ENCODE peak calls at places on chromosomes 11 and 22, in four cellular contexts. L, W, X and G are unnamed samples.

GRCh38 chr22:38314992-38315800 is 2.0 kb downstream of the CSNK1E start:
- DNase-seq in L (no peak), W (no peak), X (peak; percentile 29), G (peak; percentile 41)

GRCh38 chr11:71329731-71330130 is 77.4 kb upstream of the SHANK2 start:
- DNase-seq in L (no peak), W (no peak), X (no peak), G (no peak)

GRCh38 chr22:49186756-49187155 is 640.9 kb downstream of the BRD1 start:
- DNase-seq in L (no peak), W (no peak), X (no peak), G (no peak)

GRCh38 chr22:43867839-43868652 is 5.7 kb upstream of the SULT4A1 start:
- DNase-seq in L (peak; percentile 84), W (no peak), X (peak; percentile 70), G (peak; percentile 71)

GRCh38 chr11:120752668-120753067 is 241.1 kb downstream of the GRIK4 start:
- DNase-seq in L (no peak), W (no peak), X (no peak), G (no peak)

GRCh38 chr22:45992737-45993136 is 15.8 kb upstream of the WNT7B start:
- DNase-seq in L (no peak), W (no peak), X (no peak), G (no peak)

GRCh38 chr11:109644158-109644557 is 222.2 kb downstream of the C11orf87 start:
- DNase-seq in L (no peak), W (no peak), X (no peak), G (peak; percentile 67)

GRCh38 chr22:47195156-47195675 is 432.8 kb downstream of the TBC1D22A start:
- DNase-seq in L (no peak), W (peak; percentile 7), X (no peak), G (no peak)

GRCh38 chr11:10659339-10660216 is 34.0 kb downstream of the IRAG1 start:
- DNase-seq in L (no peak), W (no peak), X (peak; percentile 84), G (no peak)

GRCh38 chr11:125141686-125142535 is 22.6 kb upstream of the PKNOX2 start:
- DNase-seq in L (peak; percentile 71), W (no peak), X (peak; percentile 35), G (peak; percentile 15)

GRCh38 chr11:72249961-72250360 is 6.0 kb upstream of the PHOX2A start:
- DNase-seq in L (no peak), W (no peak), X (no peak), G (no peak)

GRCh38 chr11:2090172-2091111 is 48.7 kb downstream of the IGF2 start:
- DNase-seq in L (no peak), W (no peak), X (no peak), G (no peak)

GRCh38 chr11:1514349-1515061 is 27.9 kb upstream of the MOB2 start:
- DNase-seq in L (no peak), W (no peak), X (no peak), G (no peak)

GRCh38 chr22:39496131-39496838 is 5.8 kb upstream of the MIEF1 start:
- DNase-seq in L (peak; percentile 59), W (peak; percentile 37), X (peak; percentile 60), G (peak; percentile 71)

GRCh38 chr11:77141475-77141874 is 13.4 kb downstream of the MYO7A start:
- DNase-seq in L (no peak), W (no peak), X (no peak), G (no peak)

GRCh38 chr11:4086584-4087353 is 7.8 kb upstream of the RRM1 start:
- DNase-seq in L (no peak), W (no peak), X (no peak), G (no peak)

GRCh38 chr22:28142361-28142801 is 223.3 kb upstream of the PITPNB start:
- DNase-seq in L (no peak), W (no peak), X (peak; percentile 92), G (no peak)

GRCh38 chr11:3191586-3192324 is 26.6 kb upstream of the OSBPL5 start:
- DNase-seq in L (no peak), W (no peak), X (no peak), G (no peak)

GRCh38 chr11:111764621-111765020 is 1.6 kb downstream of the PPP2R1B start:
- DNase-seq in L (no peak), W (no peak), X (peak; percentile 40), G (no peak)

GRCh38 chr11:120622189-120622912 is 110.8 kb downstream of the GRIK4 start:
- DNase-seq in L (no peak), W (no peak), X (peak; percentile 28), G (no peak)

GRCh38 chr11:587978-588380 is 11.7 kb downstream of the PHRF1 start:
- DNase-seq in L (no peak), W (no peak), X (peak; percentile 86), G (no peak)

GRCh38 chr11:117239295-117239694 is 6.8 kb downstream of the RNF214 start:
- DNase-seq in L (no peak), W (no peak), X (peak; percentile 85), G (no peak)

GRCh38 chr22:47249370-47249928 is 487.0 kb downstream of the TBC1D22A start:
- DNase-seq in L (no peak), W (no peak), X (no peak), G (no peak)

GRCh38 chr22:31496735-31497146 is 405 bp downstream of the SFI1 start:
- DNase-seq in L (no peak), W (no peak), X (no peak), G (peak; percentile 23)

GRCh38 chr11:15579287-15580001 is 464.7 kb downstream of the INSC start:
- DNase-seq in L (no peak), W (no peak), X (no peak), G (no peak)

GRCh38 chr11:134003792-134004405 is 47.1 kb upstream of the IGSF9B start:
- DNase-seq in L (no peak), W (no peak), X (no peak), G (no peak)

GRCh38 chr22:42797021-42797420 is 60.1 kb downstream of the ARFGAP3 start:
- DNase-seq in L (no peak), W (no peak), X (no peak), G (peak; percentile 58)

GRCh38 chr22:42792909-42793847 is 63.9 kb downstream of the ARFGAP3 start:
- DNase-seq in L (no peak), W (no peak), X (no peak), G (no peak)

GRCh38 chr22:42793848-42794405 is 63.1 kb downstream of the ARFGAP3 start:
- DNase-seq in L (no peak), W (no peak), X (no peak), G (no peak)

GRCh38 chr22:42796081-42796480 is 61.0 kb downstream of the ARFGAP3 start:
- DNase-seq in L (no peak), W (no peak), X (no peak), G (no peak)

DNA sequence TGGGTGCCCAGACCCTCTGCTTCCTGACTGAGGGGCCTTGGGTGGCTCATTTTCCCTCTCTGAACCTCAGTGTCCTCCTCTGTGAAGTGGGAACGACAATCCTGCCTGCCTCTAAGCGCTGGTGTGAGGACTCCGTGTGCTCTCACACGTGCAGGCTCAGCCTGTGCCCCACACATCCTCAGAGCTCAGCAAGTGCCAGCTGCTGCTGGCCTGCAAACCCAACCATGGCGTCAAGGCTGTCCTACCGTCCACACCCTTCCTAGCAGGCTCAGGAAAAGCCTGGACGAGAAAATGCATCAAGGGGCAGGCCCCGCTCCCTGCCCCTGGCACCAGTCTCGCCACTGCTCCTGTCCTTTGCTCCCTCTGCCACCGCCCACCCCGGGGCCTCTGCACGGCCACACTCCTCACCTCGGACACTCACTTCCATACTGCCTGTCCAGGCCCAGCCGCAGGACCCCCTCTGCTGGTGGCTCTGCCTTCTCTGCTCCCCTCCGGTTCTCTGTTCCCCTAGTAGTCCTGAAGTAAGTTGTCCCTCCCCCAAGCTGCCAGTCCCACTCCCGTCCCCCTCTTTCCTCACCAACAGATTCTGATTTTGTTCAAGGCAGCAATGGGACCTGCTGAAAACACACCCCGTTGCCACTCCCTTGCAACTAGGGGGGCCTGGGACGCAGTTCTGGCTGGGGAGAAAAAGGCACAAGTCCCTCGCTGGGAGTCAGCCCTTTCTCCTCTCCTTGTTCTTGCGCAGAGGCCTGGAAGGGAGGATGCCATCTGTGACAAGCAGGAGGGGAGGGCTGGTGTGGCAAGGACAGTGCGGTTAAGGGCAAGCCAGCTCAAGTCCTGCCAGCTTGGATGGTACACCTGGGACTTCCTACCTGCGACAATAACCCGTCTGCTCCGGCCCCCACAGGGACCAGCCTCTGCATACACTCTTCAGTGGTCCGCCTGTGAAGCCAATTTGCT is 62.2 kb downstream of the ARFGAP3 start:
- DNase-seq in L (no peak), W (no peak), X (no peak), G (no peak)
- H3K4me1 ChIP-seq in L (peaks cover 3% of the 10 kb centered on the region), W (peaks cover 26% of the 10 kb centered on the region), X (peaks cover 7% of the 10 kb centered on the region), G (peaks cover 40% of the 10 kb centered on the region)

GRCh38 chr22:25237503-25237902 is 18.1 kb downstream of the CRYBB2 start:
- DNase-seq in L (no peak), W (no peak), X (no peak), G (no peak)

GRCh38 chr22:25232301-25232700 is 12.9 kb downstream of the CRYBB2 start:
- DNase-seq in L (no peak), W (no peak), X (peak; percentile 3), G (no peak)

GRCh38 chr22:25236417-25236816 is 17.0 kb downstream of the CRYBB2 start:
- DNase-seq in L (no peak), W (no peak), X (no peak), G (no peak)

DNA sequence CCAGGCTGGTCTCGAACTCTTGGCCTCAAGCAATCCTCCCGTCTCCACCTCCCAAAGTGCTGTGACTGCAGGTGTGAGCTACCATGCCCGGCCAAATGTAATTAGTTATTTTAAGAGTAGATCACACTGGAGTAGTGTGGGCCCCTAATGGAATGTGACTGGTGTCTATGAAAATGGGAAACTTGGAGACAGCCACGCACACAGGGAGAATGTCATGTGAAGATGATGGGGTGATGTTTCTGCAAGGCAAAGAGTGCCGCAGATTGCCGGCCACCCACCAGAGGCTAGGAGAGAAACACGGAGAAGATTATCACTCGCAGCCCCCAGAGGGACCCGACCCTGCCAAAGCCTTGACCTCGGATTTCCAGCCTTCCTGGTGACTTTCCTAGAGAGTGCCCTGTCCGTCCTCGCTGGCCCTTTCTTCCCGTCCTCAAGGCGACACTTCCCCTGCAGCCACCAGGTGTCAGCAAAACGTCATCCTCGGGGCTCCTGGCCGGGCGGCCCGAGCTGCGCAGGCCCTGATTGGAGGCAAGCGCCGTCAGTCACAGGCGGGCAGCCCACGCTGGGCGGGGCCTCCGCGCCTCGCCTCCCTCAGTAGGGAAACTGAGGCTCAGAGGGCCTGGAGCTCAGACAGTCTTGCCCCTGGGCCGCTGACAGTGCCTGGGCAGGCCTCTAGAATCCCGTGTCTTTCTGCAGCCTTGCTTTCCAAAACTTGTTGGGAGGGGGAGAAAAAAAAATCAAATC is 16.3 kb downstream of the CRYBB2 start:
- DNase-seq in L (peak; percentile 80), W (no peak), X (peak; percentile 69), G (peak; percentile 80)
- H3K4me3 ChIP-seq in L (no peak overlapping the region), W (no peak overlapping the region), X (no peak overlapping the region), G (no peak overlapping the region)

GRCh38 chr11:79094601-79095000 is 346.2 kb downstream of the TENM4 start:
- DNase-seq in L (no peak), W (no peak), X (no peak), G (no peak)
- H3K4me1 ChIP-seq in L (peaks cover under 1% of the 10 kb centered on the region), W (peaks cover 25% of the 10 kb centered on the region), X (peaks cover 10% of the 10 kb centered on the region), G (no peaks in the 10 kb centered on the region)

GRCh38 chr11:44767421-44767820 is 40.7 kb downstream of the TSPAN18 start:
- DNase-seq in L (no peak), W (no peak), X (no peak), G (no peak)
- H3K4me3 ChIP-seq in L (no peak overlapping the region), W (no peak overlapping the region), X (no peak overlapping the region), G (no peak overlapping the region)

GRCh38 chr11:64534950-64535349 is 56.1 kb upstream of the SLC22A12 start:
- DNase-seq in L (no peak), W (no peak), X (no peak), G (peak; percentile 26)
- H3K4me1 ChIP-seq in L (peaks cover 7% of the 10 kb centered on the region), W (no peaks in the 10 kb centered on the region), X (no peaks in the 10 kb centered on the region), G (no peaks in the 10 kb centered on the region)

GRCh38 chr22:20957118-20957690 is 9.9 kb upstream of the AIFM3 start:
- DNase-seq in L (no peak), W (no peak), X (no peak), G (no peak)
- H3K4me3 ChIP-seq in L (no peak overlapping the region), W (peak overlapping the region; percentile 59), X (peak overlapping the region; percentile 78), G (peak overlapping the region; percentile 73)